ENCODE peak calls at places on chromosomes 6 and 20, in six cellular contexts. B, M, Y, I, N and O are unnamed samples.

GRCh38 chr6:52877168-52877567 is 32.3 kb downstream of the GSTA3 start:
- DNase-seq in N (no peak), B (no peak), I (no peak), M (no peak), Y (peak), O (no peak)

GRCh38 chr20:30811896-30812671 is 445.4 kb upstream of the DEFB115 start:
- DNase-seq in I (peak), Y (peak), N (no peak), B (peak), M (peak), O (no peak)

GRCh38 chr20:57266251-57267157 is at the start of gene BMP7:
- DNase-seq in Y (peak), N (no peak), I (no peak), M (peak), B (peak), O (no peak)

GRCh38 chr6:84601366-84601765 is 163.0 kb downstream of the TBX18 start:
- DNase-seq in B (no peak), M (no peak), N (no peak), I (no peak), Y (no peak), O (no peak)

GRCh38 chr6:144334150-144334708 is 49.1 kb downstream of the UTRN start:
- DNase-seq in Y (no peak), B (no peak), M (no peak), I (no peak), N (no peak), O (no peak)

GRCh38 chr20:4944918-4945317 is 56.4 kb downstream of the SLC23A2 start:
- DNase-seq in Y (no peak), I (no peak), M (no peak), N (no peak), B (no peak), O (no peak)

GRCh38 chr6:36760685-36761435 is 63.2 kb downstream of the RAB44 start:
- DNase-seq in I (no peak), B (no peak), M (peak), Y (no peak), N (no peak), O (no peak)

GRCh38 chr6:3390698-3391097 is 66.2 kb downstream of the SLC22A23 start:
- DNase-seq in Y (peak), I (peak), N (no peak), M (peak), B (no peak), O (peak)

GRCh38 chr6:130937942-130938604 is 110.9 kb downstream of the SMLR1 start:
- DNase-seq in B (no peak), Y (peak), I (no peak), N (no peak), M (no peak), O (no peak)

GRCh38 chr20:62765432-62766070 is 30.7 kb upstream of the MRGBP start:
- DNase-seq in B (no peak), N (no peak), I (no peak), M (no peak), Y (no peak), O (no peak)

GRCh38 chr6:52221302-52221701 is 23.0 kb downstream of the IL17F start:
- DNase-seq in I (no peak), M (no peak), N (no peak), Y (no peak), B (no peak), O (no peak)

GRCh38 chr20:37464611-37465010 is 56.4 kb upstream of the NNAT start:
- DNase-seq in I (no peak), B (no peak), M (no peak), Y (no peak), N (no peak), O (no peak)